ENCODE peak calls at places on chromosomes 7 and 10, in nine cellular contexts. Q is CD8-positive, alpha-beta memory T cell; U is adrenal gland; K is CD4-positive, alpha-beta memory T cell; H is heart left ventricle; R is GM23338; O is breast epithelium; Y is cardiac muscle cell; M is kidney. G is an unnamed sample. For H3K4me1, the result is how much of the 10 kb centered on the place peaks cover.

GRCh38 chr10:133177380-133178157 is 17.6 kb downstream of the KNDC1 start:
- DNase-seq in Q (no peak), U (no peak), K (no peak), H (no peak), R (no peak), O (no peak), Y (no peak), M (no peak), G (no peak)

GRCh38 chr10:86111902-86112301 is 254.7 kb downstream of the GRID1 start:
- DNase-seq in Q (no peak), U (no peak), K (no peak), H (no peak), R (no peak), O (no peak), Y (no peak), M (no peak), G (no peak)

GRCh38 chr10:119981826-119982225 is 89.3 kb downstream of the SEC23IP start:
- DNase-seq in Q (no peak), U (peak), K (no peak), H (no peak), R (no peak), O (no peak), Y (no peak), M (no peak), G (no peak)

GRCh38 chr10:109282510-109282909 is 640.8 kb downstream of the XPNPEP1 start:
- DNase-seq in Q (no peak), U (no peak), K (no peak), H (no peak), R (no peak), O (no peak), Y (no peak), M (no peak), G (no peak)

GRCh38 chr10:70551971-70552422 is 50.5 kb downstream of the PRF1 start:
- DNase-seq in Q (no peak), U (no peak), K (no peak), H (no peak), R (no peak), O (no peak), Y (peak), M (peak), G (no peak)

GRCh38 chr7:159088016-159088865 is 56.4 kb downstream of the VIPR2 start:
- DNase-seq in Q (no peak), U (no peak), K (no peak), H (no peak), R (no peak), O (no peak), Y (no peak), M (no peak), G (no peak)

GRCh38 chr10:70328987-70329386 is 45.2 kb upstream of the NPFFR1 start:
- DNase-seq in Q (no peak), U (no peak), K (no peak), H (no peak), R (no peak), O (no peak), Y (no peak), M (no peak), G (no peak)

GRCh38 chr10:50624154-50624865 is 554 bp upstream of the SGMS1 start:
- DNase-seq in Q (peak), U (peak), K (peak), H (peak), R (peak), O (peak), Y (peak), M (peak), G (peak)

GRCh38 chr10:116080553-116080952 is 192.5 kb downstream of the GFRA1 start:
- DNase-seq in Q (no peak), U (no peak), K (no peak), H (no peak), R (peak), O (no peak), Y (no peak), M (no peak), G (no peak)

GRCh38 chr7:149692557-149692982 is 80.8 kb downstream of the ZNF467 start:
- DNase-seq in Q (no peak), U (no peak), K (no peak), H (no peak), R (peak), O (no peak), Y (peak), M (no peak), G (no peak)

GRCh38 chr7:149692056-149692455 is 81.3 kb downstream of the ZNF467 start:
- DNase-seq in Q (no peak), U (no peak), K (no peak), H (no peak), R (no peak), O (no peak), Y (no peak), M (no peak), G (no peak)

GRCh38 chr7:149701495-149702240 is 71.7 kb downstream of the ZNF467 start:
- DNase-seq in Q (no peak), U (no peak), K (no peak), H (no peak), R (no peak), O (no peak), Y (no peak), M (no peak), G (no peak)

GRCh38 chr7:149690688-149691446 is 82.5 kb downstream of the ZNF467 start:
- DNase-seq in Q (no peak), U (peak), K (no peak), H (peak), R (peak), O (peak), Y (peak), M (peak), G (no peak)

DNA sequence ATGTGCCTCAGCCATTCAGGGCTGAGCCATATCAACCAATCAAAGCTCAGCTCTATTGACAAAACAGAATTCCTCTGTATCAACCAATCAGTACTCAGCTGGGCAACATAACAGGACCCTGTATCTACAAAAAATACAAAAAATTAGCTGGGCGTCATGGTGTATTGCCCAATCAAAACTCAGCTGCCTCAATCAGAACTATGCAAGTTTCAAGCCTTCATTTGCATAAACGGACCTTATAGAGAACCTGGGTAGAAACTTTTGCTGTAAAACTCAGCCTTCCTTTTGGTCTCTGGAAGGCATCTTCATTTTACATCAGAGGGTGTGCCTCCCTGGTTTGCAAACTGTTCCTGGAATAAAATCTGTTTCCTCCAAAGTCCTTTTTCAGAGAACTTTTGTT is 77.1 kb downstream of the ZNF467 start:
- DNase-seq in Q (no peak), U (no peak), K (no peak), H (no peak), R (no peak), O (no peak), Y (no peak), M (no peak), G (no peak)
- H3K4me3 ChIP-seq in Q (no peak), U (no peak), K (no peak), H (no peak), R (no peak), O (no peak), Y (no peak), M (no peak), G (no peak)

DNA sequence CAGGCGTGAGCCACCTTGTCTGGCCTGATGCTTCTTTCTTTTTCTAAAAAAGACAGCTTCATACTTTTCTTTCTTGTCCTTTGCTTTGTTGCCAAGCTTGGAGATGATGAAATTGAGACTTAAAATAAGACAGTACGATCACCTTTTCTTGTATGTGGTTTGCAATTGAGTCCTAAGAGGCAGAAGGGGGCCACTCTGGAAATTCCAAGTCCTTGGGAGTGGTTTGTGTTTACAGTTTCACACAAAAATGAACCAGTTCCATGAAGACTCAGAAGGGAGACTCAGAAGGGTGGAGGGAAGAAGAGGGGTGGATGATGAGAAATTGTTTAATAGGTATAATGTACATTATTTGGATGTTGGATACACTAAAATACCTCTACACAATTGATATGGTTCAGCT is 70.7 kb upstream of the TNS3 start:
- DNase-seq in Q (no peak), U (no peak), K (no peak), H (no peak), R (no peak), O (no peak), Y (no peak), M (no peak), G (no peak)
- H3K4me1 ChIP-seq in Q (under half), U (under half), K (under half), H (under half), R (under half), O (under half), Y (under half), M (under half), G (under half)

GRCh38 chr7:113084499-113085172 is 2.0 kb downstream of the GPR85 start:
- DNase-seq in Q (no peak), U (no peak), K (no peak), H (no peak), R (no peak), O (no peak), Y (no peak), M (no peak), G (no peak)
- H3K27ac ChIP-seq in Q (no peak), U (no peak), K (no peak), H (no peak), R (no peak), O (no peak), Y (no peak), M (no peak), G (no peak)

GRCh38 chr7:142626420-142627035 is 122.7 kb upstream of the PRSS1 start:
- DNase-seq in Q (peak), U (peak), K (peak), H (peak), R (peak), O (no peak), Y (peak), M (no peak), G (no peak)
- H3K4me3 ChIP-seq in Q (no peak), U (no peak), K (no peak), H (no peak), R (no peak), O (no peak), Y (no peak), M (no peak), G (no peak)